ENCODE peak calls at places on chromosomes 3 and 15, in six cellular contexts. One of them, this sample, is unnamed.

GRCh38 chr15:88623061-88623460 is 1.9 kb downstream of the AEN start:
- DNase-seq in HL-60: no peak
- DNase-seq in H1: no peak
- DNase-seq in K562: no peak
- DNase-seq in HepG2: peak
- DNase-seq in GM12878: no peak
- DNase-seq in this sample: no peak

GRCh38 chr3:112346491-112347122 is 13.7 kb downstream of the CD200 start:
- DNase-seq in HL-60: no peak
- DNase-seq in H1: no peak
- DNase-seq in K562: no peak
- DNase-seq in HepG2: no peak
- DNase-seq in GM12878: no peak
- DNase-seq in this sample: no peak

GRCh38 chr15:99435138-99435695 is 130.6 kb upstream of the MEF2A start:
- DNase-seq in HL-60: no peak
- DNase-seq in H1: peak
- DNase-seq in K562: no peak
- DNase-seq in HepG2: no peak
- DNase-seq in GM12878: no peak
- DNase-seq in this sample: no peak

GRCh38 chr3:166211451-166211850 is 374.2 kb upstream of the BCHE start:
- DNase-seq in HL-60: no peak
- DNase-seq in H1: no peak
- DNase-seq in K562: no peak
- DNase-seq in HepG2: no peak
- DNase-seq in GM12878: no peak
- DNase-seq in this sample: no peak

GRCh38 chr3:128011140-128011539 is 41.1 kb upstream of the SEC61A1 start:
- DNase-seq in HL-60: no peak
- DNase-seq in H1: peak
- DNase-seq in K562: peak
- DNase-seq in HepG2: peak
- DNase-seq in GM12878: no peak
- DNase-seq in this sample: peak

GRCh38 chr15:98667521-98668179 is 19.3 kb downstream of the IGF1R start:
- DNase-seq in HL-60: no peak
- DNase-seq in H1: peak
- DNase-seq in K562: no peak
- DNase-seq in HepG2: no peak
- DNase-seq in GM12878: no peak
- DNase-seq in this sample: no peak

GRCh38 chr3:50806806-50807205 is 132.1 kb downstream of the DOCK3 start:
- DNase-seq in HL-60: no peak
- DNase-seq in H1: no peak
- DNase-seq in K562: no peak
- DNase-seq in HepG2: no peak
- DNase-seq in GM12878: no peak
- DNase-seq in this sample: no peak

GRCh38 chr3:196867507-196868296 is at the start of gene SENP5:
- DNase-seq in HL-60: peak
- DNase-seq in H1: peak
- DNase-seq in K562: peak
- DNase-seq in HepG2: peak
- DNase-seq in GM12878: peak
- DNase-seq in this sample: peak

GRCh38 chr3:190127797-190128196 is 7.1 kb upstream of the P3H2 start:
- DNase-seq in HL-60: no peak
- DNase-seq in H1: no peak
- DNase-seq in K562: no peak
- DNase-seq in HepG2: no peak
- DNase-seq in GM12878: no peak
- DNase-seq in this sample: no peak

GRCh38 chr3:180036678-180037455 is at the start of gene PEX5L:
- DNase-seq in HL-60: peak
- DNase-seq in H1: peak
- DNase-seq in K562: no peak
- DNase-seq in HepG2: peak
- DNase-seq in GM12878: no peak
- DNase-seq in this sample: peak

GRCh38 chr15:60797444-60798040 is 318.6 kb upstream of the ICE2 start:
- DNase-seq in HL-60: no peak
- DNase-seq in H1: no peak
- DNase-seq in K562: no peak
- DNase-seq in HepG2: no peak
- DNase-seq in GM12878: no peak
- DNase-seq in this sample: no peak
- TF ChIP-seq GABPA in HL-60: no peak
- TF ChIP-seq GABPA in H1: no peak
- TF ChIP-seq GABPA in K562: no peak
- TF ChIP-seq GABPA in HepG2: no peak
- TF ChIP-seq GABPA in GM12878: no peak
- TF ChIP-seq GABPA in this sample: no peak

GRCh38 chr3:153284282-153284938 is 122.4 kb downstream of the RAP2B start:
- DNase-seq in HL-60: peak
- DNase-seq in H1: no peak
- DNase-seq in K562: peak
- DNase-seq in HepG2: peak
- DNase-seq in GM12878: peak
- DNase-seq in this sample: no peak
- TF ChIP-seq GABPA in HL-60: no peak
- TF ChIP-seq GABPA in H1: no peak
- TF ChIP-seq GABPA in K562: no peak
- TF ChIP-seq GABPA in HepG2: no peak
- TF ChIP-seq GABPA in GM12878: no peak
- TF ChIP-seq GABPA in this sample: peak

GRCh38 chr15:37678124-37678523 is 256.3 kb upstream of the TMCO5A start:
- DNase-seq in HL-60: no peak
- DNase-seq in H1: peak
- DNase-seq in K562: no peak
- DNase-seq in HepG2: no peak
- DNase-seq in GM12878: no peak
- DNase-seq in this sample: no peak
- TF ChIP-seq GABPA in HL-60: no peak
- TF ChIP-seq GABPA in H1: no peak
- TF ChIP-seq GABPA in K562: no peak
- TF ChIP-seq GABPA in HepG2: no peak
- TF ChIP-seq GABPA in GM12878: no peak
- TF ChIP-seq GABPA in this sample: no peak

GRCh38 chr15:51750942-51751686 is at the start of gene TMOD2:
- DNase-seq in HL-60: peak
- DNase-seq in H1: peak
- DNase-seq in K562: peak
- DNase-seq in HepG2: no peak
- DNase-seq in GM12878: no peak
- DNase-seq in this sample: peak
- TF ChIP-seq GABPA in HL-60: no peak
- TF ChIP-seq GABPA in H1: no peak
- TF ChIP-seq GABPA in K562: no peak
- TF ChIP-seq GABPA in HepG2: no peak
- TF ChIP-seq GABPA in GM12878: no peak
- TF ChIP-seq GABPA in this sample: no peak

This sample was measured in SK-N-SH.